ENCODE peak calls at places on chromosomes 13 and 19, in ten cellular contexts. S is COLO829; X is NCI-H1092 treated with DMSO at 0.1 percent for 48 hours; Z is ELR; K is activated CD4-positive, alpha-beta T cell treated with anti-CD3 and anti-CD28 coated beads for 24 hours; W is amniotic epithelial cell; D is stimulated activated CD8-positive, alpha-beta memory T cell treated with anti-CD3 and anti-CD28 coated beads, Interleukin-15, amount 100 ng/mL, for 4 hours; F is kidney glomerular epithelial cell; U is activated CD8-positive, alpha-beta memory T cell treated with anti-CD3 and anti-CD28 coated beads for 1 hour; M is EH. R is an unnamed sample.

GRCh38 chr19:4120531-4120930 is 3.4 kb downstream of the MAP2K2 start:
- DNase-seq in Z (peak), U (no peak), F (no peak), S (no peak), W (no peak), X (no peak), M (peak), D (no peak), K (no peak), R (peak)

GRCh38 chr13:45833663-45834062 is 17.9 kb downstream of the SIAH3 start:
- DNase-seq in W (peak), F (peak), Z (peak), X (no peak), D (no peak), U (no peak), S (peak), M (peak), K (no peak), R (peak)

GRCh38 chr19:41528106-41528505 is 47.9 kb upstream of the CEACAM21 start:
- DNase-seq in S (no peak), U (no peak), F (no peak), X (no peak), W (no peak), M (no peak), K (no peak), Z (no peak), D (no peak), R (no peak)

GRCh38 chr13:33973194-33973593 is 155.2 kb downstream of the RFC3 start:
- DNase-seq in S (no peak), K (no peak), W (no peak), M (no peak), U (no peak), D (no peak), Z (no peak), F (no peak), X (no peak), R (no peak)

GRCh38 chr19:45884682-45885555 is 1.0 kb downstream of the IRF2BP1 start:
- DNase-seq in K (no peak), U (no peak), W (no peak), M (no peak), Z (no peak), X (peak), F (no peak), D (no peak), S (no peak), R (no peak)

GRCh38 chr19:56348289-56348877 is 33.7 kb upstream of the ZSCAN5A start:
- DNase-seq in M (peak), S (no peak), D (no peak), W (peak), Z (peak), X (no peak), F (no peak), K (no peak), U (no peak), R (peak)

GRCh38 chr19:4183967-4184717 is 1.7 kb downstream of the ANKRD24 start:
- DNase-seq in U (no peak), X (peak), F (no peak), K (no peak), W (no peak), M (no peak), Z (no peak), S (no peak), D (no peak), R (no peak)

GRCh38 chr13:29496241-29496712 is 99.2 kb downstream of the SLC7A1 start:
- DNase-seq in U (no peak), D (no peak), X (no peak), M (no peak), W (peak), F (peak), S (no peak), Z (no peak), K (no peak), R (no peak)

GRCh38 chr13:110388141-110388943 is 81.3 kb downstream of the COL4A2 start:
- DNase-seq in D (no peak), K (no peak), S (no peak), X (no peak), M (peak), Z (peak), U (no peak), F (no peak), W (peak), R (peak)

GRCh38 chr19:2479556-2480194 is 3.7 kb downstream of the GADD45B start:
- DNase-seq in W (no peak), M (no peak), S (no peak), F (no peak), X (no peak), U (no peak), K (no peak), Z (no peak), D (no peak), R (no peak)

GRCh38 chr13:101706651-101707050 is 254.2 kb downstream of the ITGBL1 start:
- DNase-seq in F (peak), Z (peak), U (no peak), M (peak), W (peak), X (peak), S (no peak), K (no peak), D (no peak), R (peak)

GRCh38 chr13:97003071-97003470 is 8.8 kb upstream of the OXGR1 start:
- DNase-seq in U (no peak), X (no peak), W (peak), K (no peak), S (no peak), Z (peak), M (no peak), D (no peak), F (peak), R (no peak)

GRCh38 chr19:11088508-11089253 is 582 bp upstream of the LDLR start:
- DNase-seq in X (no peak), W (no peak), U (no peak), D (no peak), S (no peak), K (no peak), F (no peak), M (no peak), Z (peak), R (peak)

GRCh38 chr19:41870401-41870873 is 6.6 kb upstream of the CD79A start:
- DNase-seq in X (no peak), M (peak), K (no peak), U (no peak), F (no peak), D (no peak), Z (peak), S (no peak), W (peak), R (peak)

GRCh38 chr19:2736550-2737190 is 3.1 kb downstream of the SLC39A3 start:
- DNase-seq in M (no peak), X (no peak), U (no peak), D (no peak), W (no peak), Z (no peak), S (no peak), F (no peak), K (no peak), R (no peak)